ENCODE peak calls at places on chromosomes 11 and 22, in four cellular contexts. T, H, M and I are unnamed samples.

GRCh38 chr11:27635567-27636037 is 64.7 kb downstream of the BDNF start:
- DNase-seq in T (no peak), H (no peak), M (no peak), I (no peak)

GRCh38 chr22:37417264-37417663 is 10.0 kb downstream of the ELFN2 start:
- DNase-seq in M (no peak), H (no peak), T (no peak), I (no peak)

GRCh38 chr22:29635734-29636357 is 32.4 kb downstream of the NF2 start:
- DNase-seq in H (no peak), T (no peak), M (peak), I (peak)

GRCh38 chr22:31962392-31963113 is 18.2 kb downstream of the YWHAH start:
- DNase-seq in M (no peak), T (no peak), H (no peak), I (no peak)

GRCh38 chr11:8558436-8558835 is 35.6 kb downstream of the STK33 start:
- DNase-seq in M (no peak), H (no peak), T (no peak), I (no peak)

GRCh38 chr22:23067023-23067650 is 3.2 kb upstream of the GNAZ start:
- DNase-seq in H (no peak), M (no peak), T (no peak), I (no peak)

GRCh38 chr11:9405721-9406120 is 21.3 kb downstream of the IPO7 start:
- DNase-seq in H (no peak), M (peak), T (no peak), I (no peak)

GRCh38 chr11:72111803-72112540 is 523 bp downstream of the ANAPC15 start:
- DNase-seq in M (peak), H (peak), T (peak), I (peak)

GRCh38 chr22:41290262-41291221 is 4.6 kb upstream of the RANGAP1 start:
- DNase-seq in H (no peak), M (peak), T (peak), I (peak)

GRCh38 chr22:19126309-19126666 is 4.1 kb upstream of the DGCR2 start:
- DNase-seq in T (no peak), M (no peak), H (no peak), I (no peak)

GRCh38 chr22:17875156-17875555 is 100.9 kb upstream of the BID start:
- DNase-seq in M (no peak), H (no peak), T (no peak), I (no peak)

GRCh38 chr11:110762596-110762995 is 50.4 kb upstream of the ARHGAP20 start:
- DNase-seq in T (no peak), H (no peak), M (peak), I (peak)

GRCh38 chr11:122755941-122756340 is 82.4 kb upstream of the CRTAM start:
- DNase-seq in T (no peak), H (no peak), M (no peak), I (no peak)

GRCh38 chr11:1305558-1306056 is 3.8 kb downstream of the TOLLIP start:
- DNase-seq in H (no peak), M (no peak), T (no peak), I (no peak)

GRCh38 chr22:40147388-40148176 is 30.1 kb upstream of the TNRC6B start:
- DNase-seq in H (no peak), M (no peak), T (no peak), I (no peak)